ENCODE peak calls at places on chromosomes 12 and 14, in ten cellular contexts. One of them, this sample, is unnamed.

GRCh38 chr12:105083551-105084105 is 630 bp downstream of the ALDH1L2 start:
- DNase-seq in RPMI7951: peak
- DNase-seq in activated T-cell treated with anti-CD3 and anti-CD28 coated beads, Interleukin-2, amount 50 U/mL, for 4 hours: no peak
- DNase-seq in adrenal gland: peak
- DNase-seq in retinal pigment epithelial cell: no peak
- DNase-seq in stomach: peak
- DNase-seq in hepatic stellate cell: peak
- DNase-seq in T1000: no peak
- DNase-seq in left ventricle myocardium inferior: peak
- DNase-seq in NCI-H82: no peak
- DNase-seq in this sample: peak

GRCh38 chr14:79044894-79045624 is 874.9 kb downstream of the NRXN3 start:
- DNase-seq in RPMI7951: peak
- DNase-seq in activated T-cell treated with anti-CD3 and anti-CD28 coated beads, Interleukin-2, amount 50 U/mL, for 4 hours: no peak
- DNase-seq in adrenal gland: peak
- DNase-seq in retinal pigment epithelial cell: peak
- DNase-seq in stomach: no peak
- DNase-seq in hepatic stellate cell: peak
- DNase-seq in T1000: peak
- DNase-seq in left ventricle myocardium inferior: no peak
- DNase-seq in NCI-H82: no peak
- DNase-seq in this sample: no peak

GRCh38 chr12:49832836-49833421 is 4.7 kb upstream of the NCKAP5L start:
- DNase-seq in RPMI7951: peak
- DNase-seq in activated T-cell treated with anti-CD3 and anti-CD28 coated beads, Interleukin-2, amount 50 U/mL, for 4 hours: no peak
- DNase-seq in adrenal gland: no peak
- DNase-seq in retinal pigment epithelial cell: no peak
- DNase-seq in stomach: no peak
- DNase-seq in hepatic stellate cell: no peak
- DNase-seq in T1000: no peak
- DNase-seq in left ventricle myocardium inferior: no peak
- DNase-seq in NCI-H82: no peak
- DNase-seq in this sample: no peak

GRCh38 chr14:57487771-57488170 is 5.9 kb downstream of the CCDC198 start:
- DNase-seq in RPMI7951: no peak
- DNase-seq in activated T-cell treated with anti-CD3 and anti-CD28 coated beads, Interleukin-2, amount 50 U/mL, for 4 hours: no peak
- DNase-seq in adrenal gland: no peak
- DNase-seq in retinal pigment epithelial cell: no peak
- DNase-seq in stomach: no peak
- DNase-seq in hepatic stellate cell: no peak
- DNase-seq in T1000: no peak
- DNase-seq in left ventricle myocardium inferior: no peak
- DNase-seq in NCI-H82: no peak
- DNase-seq in this sample: no peak

GRCh38 chr14:104787736-104788532 is 7.6 kb downstream of the AKT1 start:
- DNase-seq in RPMI7951: no peak
- DNase-seq in activated T-cell treated with anti-CD3 and anti-CD28 coated beads, Interleukin-2, amount 50 U/mL, for 4 hours: no peak
- DNase-seq in adrenal gland: no peak
- DNase-seq in retinal pigment epithelial cell: no peak
- DNase-seq in stomach: no peak
- DNase-seq in hepatic stellate cell: no peak
- DNase-seq in T1000: no peak
- DNase-seq in left ventricle myocardium inferior: peak
- DNase-seq in NCI-H82: peak
- DNase-seq in this sample: peak

GRCh38 chr12:109648446-109648980 is 65.1 kb upstream of the FAM222A start:
- DNase-seq in RPMI7951: no peak
- DNase-seq in activated T-cell treated with anti-CD3 and anti-CD28 coated beads, Interleukin-2, amount 50 U/mL, for 4 hours: no peak
- DNase-seq in adrenal gland: no peak
- DNase-seq in retinal pigment epithelial cell: no peak
- DNase-seq in stomach: no peak
- DNase-seq in hepatic stellate cell: no peak
- DNase-seq in T1000: no peak
- DNase-seq in left ventricle myocardium inferior: no peak
- DNase-seq in NCI-H82: no peak
- DNase-seq in this sample: no peak

GRCh38 chr14:21039059-21039422 is 3.1 kb upstream of the RNASE7 start:
- DNase-seq in RPMI7951: peak
- DNase-seq in activated T-cell treated with anti-CD3 and anti-CD28 coated beads, Interleukin-2, amount 50 U/mL, for 4 hours: no peak
- DNase-seq in adrenal gland: peak
- DNase-seq in retinal pigment epithelial cell: no peak
- DNase-seq in stomach: peak
- DNase-seq in hepatic stellate cell: no peak
- DNase-seq in T1000: no peak
- DNase-seq in left ventricle myocardium inferior: peak
- DNase-seq in NCI-H82: peak
- DNase-seq in this sample: peak

GRCh38 chr14:85824526-85824925 is 294.6 kb downstream of the FLRT2 start:
- DNase-seq in RPMI7951: no peak
- DNase-seq in activated T-cell treated with anti-CD3 and anti-CD28 coated beads, Interleukin-2, amount 50 U/mL, for 4 hours: no peak
- DNase-seq in adrenal gland: no peak
- DNase-seq in retinal pigment epithelial cell: no peak
- DNase-seq in stomach: no peak
- DNase-seq in hepatic stellate cell: no peak
- DNase-seq in T1000: no peak
- DNase-seq in left ventricle myocardium inferior: no peak
- DNase-seq in NCI-H82: no peak
- DNase-seq in this sample: no peak

GRCh38 chr12:94304566-94305061 is 155.1 kb downstream of the CEP83 start:
- DNase-seq in RPMI7951: no peak
- DNase-seq in activated T-cell treated with anti-CD3 and anti-CD28 coated beads, Interleukin-2, amount 50 U/mL, for 4 hours: no peak
- DNase-seq in adrenal gland: no peak
- DNase-seq in retinal pigment epithelial cell: peak
- DNase-seq in stomach: no peak
- DNase-seq in hepatic stellate cell: no peak
- DNase-seq in T1000: no peak
- DNase-seq in left ventricle myocardium inferior: no peak
- DNase-seq in NCI-H82: no peak
- DNase-seq in this sample: no peak

GRCh38 chr12:3920378-3921141 is 47.4 kb upstream of the PARP11 start:
- DNase-seq in RPMI7951: no peak
- DNase-seq in activated T-cell treated with anti-CD3 and anti-CD28 coated beads, Interleukin-2, amount 50 U/mL, for 4 hours: no peak
- DNase-seq in adrenal gland: peak
- DNase-seq in retinal pigment epithelial cell: no peak
- DNase-seq in stomach: no peak
- DNase-seq in hepatic stellate cell: no peak
- DNase-seq in T1000: no peak
- DNase-seq in left ventricle myocardium inferior: no peak
- DNase-seq in NCI-H82: no peak
- DNase-seq in this sample: no peak

GRCh38 chr12:66129934-66130266 is 650 bp downstream of the LLPH start:
- DNase-seq in RPMI7951: no peak
- DNase-seq in activated T-cell treated with anti-CD3 and anti-CD28 coated beads, Interleukin-2, amount 50 U/mL, for 4 hours: no peak
- DNase-seq in adrenal gland: no peak
- DNase-seq in retinal pigment epithelial cell: no peak
- DNase-seq in stomach: no peak
- DNase-seq in hepatic stellate cell: peak
- DNase-seq in T1000: no peak
- DNase-seq in left ventricle myocardium inferior: no peak
- DNase-seq in NCI-H82: peak
- DNase-seq in this sample: no peak

GRCh38 chr14:59189281-59189821 is 884 bp downstream of the DAAM1 start:
- DNase-seq in RPMI7951: no peak
- DNase-seq in activated T-cell treated with anti-CD3 and anti-CD28 coated beads, Interleukin-2, amount 50 U/mL, for 4 hours: peak
- DNase-seq in adrenal gland: peak
- DNase-seq in retinal pigment epithelial cell: no peak
- DNase-seq in stomach: no peak
- DNase-seq in hepatic stellate cell: peak
- DNase-seq in T1000: peak
- DNase-seq in left ventricle myocardium inferior: no peak
- DNase-seq in NCI-H82: peak
- DNase-seq in this sample: peak

GRCh38 chr12:3604750-3605638 is 114.0 kb downstream of the PRMT8 start:
- DNase-seq in RPMI7951: peak
- DNase-seq in activated T-cell treated with anti-CD3 and anti-CD28 coated beads, Interleukin-2, amount 50 U/mL, for 4 hours: no peak
- DNase-seq in adrenal gland: peak
- DNase-seq in retinal pigment epithelial cell: peak
- DNase-seq in stomach: peak
- DNase-seq in hepatic stellate cell: no peak
- DNase-seq in T1000: no peak
- DNase-seq in left ventricle myocardium inferior: peak
- DNase-seq in NCI-H82: peak
- DNase-seq in this sample: peak